ENCODE peak calls at places on chromosomes 4 and X, in five cellular contexts. Y is Calu3; F is mucosa of gallbladder; W is GM12865; J is stimulated activated CD4-positive, alpha-beta T cell treated with anti-CD3 and anti-CD28 coated beads, Interleukin-4, amount 100 ng/mL, for 1 hour. U is an unnamed sample.

GRCh38 chr4:7967063-7967440 is 27.4 kb upstream of the AFAP1 start:
- DNase-seq in Y (no peak), F (no peak), W (no peak), J (no peak), U (no peak)

GRCh38 chr4:99755223-99755944 is 61.2 kb upstream of the DAPP1 start:
- DNase-seq in Y (no peak), F (no peak), W (no peak), J (no peak), U (no peak)

GRCh38 chr4:76689079-76689817 is 208.7 kb downstream of the SOWAHB start:
- DNase-seq in Y (peak), F (no peak), W (peak), J (peak), U (no peak)

GRCh38 chr4:143586080-143586479 is 72.6 kb downstream of the SMARCA5 start:
- DNase-seq in Y (no peak), F (no peak), W (no peak), J (no peak), U (no peak)

GRCh38 chr4:81375745-81376144 is 96.0 kb downstream of the RASGEF1B start:
- DNase-seq in Y (no peak), F (no peak), W (no peak), J (no peak), U (no peak)

GRCh38 chrX:40109288-40110008 is 11.7 kb upstream of the BCOR start:
- DNase-seq in Y (peak), F (no peak), W (peak), J (no peak), U (no peak)

GRCh38 chrX:133090410-133090809 is 6.5 kb downstream of the USP26 start:
- DNase-seq in Y (no peak), F (no peak), W (no peak), J (no peak), U (no peak)

GRCh38 chrX:46561931-46562721 is 11.4 kb upstream of the CHST7 start:
- DNase-seq in Y (no peak), F (no peak), W (peak), J (no peak), U (no peak)

GRCh38 chrX:134676440-134676839 is 18.2 kb upstream of the PLAC1 start:
- DNase-seq in Y (no peak), F (no peak), W (no peak), J (no peak), U (no peak)

GRCh38 chr4:2251795-2252529 is 9.9 kb downstream of the MXD4 start:
- DNase-seq in Y (no peak), F (no peak), W (no peak), J (no peak), U (no peak)

GRCh38 chr4:1008840-1009646 is 2.4 kb upstream of the FGFRL1 start:
- DNase-seq in Y (no peak), F (peak), W (peak), J (peak), U (no peak)

GRCh38 chr4:184793735-184794355 is 31.9 kb downstream of the ACSL1 start:
- DNase-seq in Y (no peak), F (no peak), W (no peak), J (no peak), U (no peak)

GRCh38 chrX:133448512-133449076 is 33.3 kb upstream of the GPC4 start:
- DNase-seq in Y (no peak), F (no peak), W (no peak), J (no peak), U (no peak)

GRCh38 chr4:186037692-186038658 is 31.0 kb upstream of the TLR3 start:
- DNase-seq in Y (peak), F (peak), W (peak), J (no peak), U (no peak)

GRCh38 chrX:154370300-154370881 is 4.0 kb downstream of the FLNA start:
- DNase-seq in Y (no peak), F (no peak), W (peak), J (no peak), U (no peak)

U was measured in stimulated activated naive CD4-positive, alpha-beta T cell treated with Interleukin-2 at 50 U/mL for 16 hours.